ENCODE peak calls at places on chromosomes 13 and 19, in six cellular contexts. R, Z, A, M, B and G are unnamed samples.

GRCh38 chr13:108915634-108916497 is 286.5 kb downstream of the MYO16 start:
- DNase-seq in R (peak; percentile 93), Z (peak; percentile 52), A (peak; percentile 86), M (no peak), B (peak; percentile 58), G (peak; percentile 51)

GRCh38 chr19:37346091-37346490 is 24.8 kb upstream of the ZNF527 start:
- DNase-seq in R (no peak), Z (no peak), A (no peak), M (no peak), B (no peak), G (no peak)

GRCh38 chr13:19665427-19665859 is 32.0 kb downstream of the MPHOSPH8 start:
- DNase-seq in R (no peak), Z (no peak), A (no peak), M (no peak), B (no peak), G (no peak)

GRCh38 chr19:4676955-4677731 is 7.0 kb upstream of the MYDGF start:
- DNase-seq in R (peak; percentile 62), Z (no peak), A (no peak), M (no peak), B (no peak), G (no peak)

GRCh38 chr13:66210677-66211076 is 1019.5 kb downstream of the PCDH9 start:
- DNase-seq in R (no peak), Z (no peak), A (no peak), M (no peak), B (no peak), G (no peak)

GRCh38 chr19:41321600-41322270 is 11.8 kb downstream of the CCDC97 start:
- DNase-seq in R (no peak), Z (no peak), A (no peak), M (no peak), B (no peak), G (no peak)

GRCh38 chr13:23743269-23743668 is 145.9 kb downstream of the MIPEP start:
- DNase-seq in R (no peak), Z (no peak), A (no peak), M (no peak), B (no peak), G (no peak)

GRCh38 chr19:41064974-41065569 is 23.2 kb upstream of the CYP2A13 start:
- DNase-seq in R (no peak), Z (no peak), A (no peak), M (no peak), B (no peak), G (no peak)

GRCh38 chr19:55579766-55580621 is 654 bp downstream of the ZNF579 start:
- DNase-seq in R (no peak), Z (no peak), A (no peak), M (no peak), B (no peak), G (peak; percentile 42)

GRCh38 chr13:71871844-71872243 is 4.8 kb upstream of the DACH1 start:
- DNase-seq in R (no peak), Z (no peak), A (no peak), M (no peak), B (no peak), G (no peak)

GRCh38 chr19:41703602-41704293 is 4.7 kb upstream of the CEACAM5 start:
- DNase-seq in R (no peak), Z (no peak), A (no peak), M (peak; percentile 1), B (no peak), G (no peak)

GRCh38 chr13:51804295-51805172 is 571 bp upstream of the DHRS12 start:
- DNase-seq in R (peak; percentile 56), Z (no peak), A (no peak), M (no peak), B (no peak), G (no peak)

GRCh38 chr13:29589967-29590366 is 5.5 kb downstream of the SLC7A1 start:
- DNase-seq in R (no peak), Z (no peak), A (no peak), M (no peak), B (no peak), G (no peak)
- H3K4me3 ChIP-seq in R (no peak overlapping the region), Z (no peak overlapping the region), A (no peak overlapping the region), M (no peak overlapping the region), B (no peak overlapping the region), G (no peak overlapping the region)

GRCh38 chr19:13056052-13056660 is 46.5 kb downstream of the LYL1 start:
- DNase-seq in R (no peak), Z (no peak), A (no peak), M (no peak), B (peak; percentile 61), G (peak; percentile 57)
- H3K4me1 ChIP-seq in R (peaks cover 93% of the 10 kb centered on the region), Z (no peaks in the 10 kb centered on the region), A (peaks cover 74% of the 10 kb centered on the region), M (peaks cover 6% of the 10 kb centered on the region), B (peaks cover 100% of the 10 kb centered on the region), G (peaks cover 100% of the 10 kb centered on the region)

DNA sequence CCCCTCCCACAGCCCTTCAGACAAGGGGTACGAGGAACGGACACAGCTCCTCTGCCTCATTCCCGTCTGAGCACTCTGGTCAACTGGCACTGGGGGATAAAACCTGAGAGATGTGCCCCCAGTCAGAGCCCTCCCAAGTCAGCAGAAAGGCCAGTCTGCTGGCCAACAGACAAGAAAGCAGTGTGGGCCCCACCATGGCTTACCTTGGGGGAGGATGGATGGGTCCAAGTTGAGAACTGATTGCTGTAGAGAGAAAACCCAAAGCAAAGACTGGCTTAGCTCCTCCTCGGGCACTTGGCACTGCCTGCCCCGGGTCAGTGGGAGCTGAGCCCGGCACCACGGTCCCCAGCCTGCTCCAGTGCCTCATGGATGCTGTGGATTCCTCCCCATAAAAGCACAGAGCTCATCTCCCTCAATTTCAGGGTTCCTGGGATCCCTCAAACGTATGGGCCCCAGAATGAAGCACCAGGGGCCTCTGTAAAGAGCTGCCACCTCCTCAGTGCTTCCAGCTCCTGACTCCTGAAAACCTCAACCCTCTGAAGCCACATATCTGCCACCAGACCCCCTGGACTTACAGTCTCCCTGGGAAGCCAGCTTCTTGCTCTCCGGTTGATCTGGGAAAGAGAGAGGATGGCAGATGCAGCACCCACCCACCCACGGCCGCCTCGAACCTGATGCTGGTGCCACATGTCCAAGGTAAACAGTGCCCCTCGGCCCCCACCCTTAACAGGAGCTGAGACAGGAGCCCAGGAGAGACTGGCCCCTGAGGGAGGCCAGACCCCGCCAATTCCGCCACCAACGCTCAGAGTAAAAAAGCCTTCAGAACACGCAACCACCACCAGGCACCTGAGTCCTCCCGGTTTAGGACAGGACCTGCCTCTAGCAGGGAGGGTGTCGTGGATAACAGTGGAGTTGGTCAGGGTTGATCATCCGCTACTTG is 3.3 kb downstream of the KHSRP start:
- DNase-seq in R (no peak), Z (no peak), A (no peak), M (no peak), B (no peak), G (no peak)
- H3K4me3 ChIP-seq in R (no peak overlapping the region), Z (peak overlapping the region; percentile 93), A (no peak overlapping the region), M (no peak overlapping the region), B (no peak overlapping the region), G (no peak overlapping the region)

GRCh38 chr13:91470084-91470621 is 71.7 kb downstream of the GPC5 start:
- DNase-seq in R (no peak), Z (no peak), A (no peak), M (no peak), B (no peak), G (no peak)
- H3K4me1 ChIP-seq in R (no peaks in the 10 kb centered on the region), Z (no peaks in the 10 kb centered on the region), A (no peaks in the 10 kb centered on the region), M (no peaks in the 10 kb centered on the region), B (no peaks in the 10 kb centered on the region), G (no peaks in the 10 kb centered on the region)

DNA sequence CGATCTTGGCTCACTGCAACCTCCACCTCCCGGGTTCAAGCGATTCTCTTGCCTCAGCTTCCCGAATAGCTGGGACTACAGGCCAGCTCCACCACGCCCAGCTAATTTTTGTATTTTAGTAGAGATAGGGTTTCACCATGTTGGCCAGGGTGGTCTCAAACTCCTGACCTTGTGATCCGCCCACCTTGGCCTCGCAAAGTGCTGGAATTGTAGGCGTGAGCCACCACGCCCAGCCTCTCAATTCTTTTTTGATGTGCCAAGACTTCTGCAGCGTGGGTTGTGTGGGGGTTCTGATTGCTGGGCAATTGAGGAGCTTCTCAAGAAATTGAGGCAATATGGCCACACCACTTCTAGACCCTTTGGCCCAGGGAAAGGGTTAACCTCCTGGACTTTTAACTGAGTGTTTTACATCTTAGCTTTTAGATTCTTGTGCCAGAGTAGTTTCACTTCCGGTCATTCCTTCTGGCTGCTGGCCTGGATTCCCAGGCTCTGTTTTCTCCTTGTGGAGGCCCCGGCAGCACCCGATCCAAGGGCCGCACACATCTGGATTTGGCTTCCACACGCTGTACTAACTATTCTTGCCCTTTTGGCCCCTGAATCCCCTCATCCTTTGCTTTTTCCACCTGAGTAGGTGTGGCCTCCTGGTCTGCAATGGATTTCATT is 14.7 kb downstream of the SMARCA4 start:
- DNase-seq in R (peak; percentile 44), Z (no peak), A (no peak), M (no peak), B (peak; percentile 62), G (peak; percentile 62)
- H3K4me3 ChIP-seq in R (no peak overlapping the region), Z (no peak overlapping the region), A (no peak overlapping the region), M (no peak overlapping the region), B (peak overlapping the region; percentile 36), G (no peak overlapping the region)

DNA sequence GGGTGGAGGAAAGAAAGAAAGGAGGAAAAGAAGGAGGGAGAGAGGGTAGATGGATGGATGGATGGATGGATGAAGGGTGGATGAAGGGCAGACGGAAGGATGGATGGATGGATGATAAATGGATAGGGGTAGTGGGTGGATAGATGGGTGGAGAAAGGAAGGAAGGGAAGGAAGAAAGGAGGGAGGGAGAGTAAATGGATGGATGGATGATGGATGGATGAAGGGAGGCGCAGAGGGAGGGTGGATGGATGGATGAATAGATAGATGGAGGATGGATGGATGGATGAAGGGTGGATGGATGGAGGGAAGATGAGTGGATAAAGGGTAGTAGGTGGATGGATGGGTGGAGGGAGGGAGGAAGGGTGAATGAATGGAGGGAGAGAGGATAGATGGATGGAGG is 41.2 kb downstream of the CPAMD8 start:
- DNase-seq in R (no peak), Z (no peak), A (no peak), M (no peak), B (no peak), G (no peak)
- H3K4me1 ChIP-seq in R (no peaks in the 10 kb centered on the region), Z (no peaks in the 10 kb centered on the region), A (no peaks in the 10 kb centered on the region), M (no peaks in the 10 kb centered on the region), B (peaks cover 8% of the 10 kb centered on the region), G (no peaks in the 10 kb centered on the region)

DNA sequence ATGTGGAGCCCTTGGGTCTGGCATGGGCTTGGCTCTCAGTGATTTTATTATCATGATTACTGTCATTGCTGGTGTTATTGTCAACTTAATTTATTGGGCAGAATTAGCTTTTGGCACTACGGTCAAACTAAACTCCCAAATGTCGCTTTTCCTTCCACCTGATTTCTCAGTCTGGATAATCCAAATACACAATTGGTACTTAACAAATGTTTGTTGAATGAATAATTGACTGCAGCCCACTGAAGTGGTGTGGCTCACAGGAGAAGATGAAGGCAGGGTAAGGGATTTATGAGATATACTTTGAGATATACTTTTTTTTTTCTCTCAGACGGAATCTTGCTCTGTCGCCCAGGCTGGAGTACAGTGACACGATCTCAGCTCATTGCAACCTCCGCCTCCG is 1.5 kb downstream of the COLGALT1 start:
- DNase-seq in R (no peak), Z (no peak), A (no peak), M (no peak), B (no peak), G (no peak)
- H3K4me3 ChIP-seq in R (no peak overlapping the region), Z (peak overlapping the region; percentile 88), A (peak overlapping the region; percentile 90), M (no peak overlapping the region), B (peak overlapping the region; percentile 86), G (peak overlapping the region; percentile 80)

GRCh38 chr19:2779121-2779740 is 3.8 kb downstream of the SGTA start:
- DNase-seq in R (no peak), Z (no peak), A (no peak), M (no peak), B (no peak), G (no peak)
- H3K4me1 ChIP-seq in R (peaks cover 31% of the 10 kb centered on the region), Z (peaks cover 16% of the 10 kb centered on the region), A (no peaks in the 10 kb centered on the region), M (peaks cover 34% of the 10 kb centered on the region), B (peaks cover 98% of the 10 kb centered on the region), G (peaks cover 87% of the 10 kb centered on the region)